ENCODE peak calls at places on chromosomes 2 and 18, in nine cellular contexts. U is astrocyte of the cerebellum, Z is right lobe of liver, J is chondrocyte, S is lung, C is GM10248, X is sigmoid colon, L is tibial nerve, V is A549. R is an unnamed sample.

GRCh38 chr18:40413160-40413559 is 1541.9 kb upstream of the PIK3C3 start:
- DNase-seq in U (no peak), Z (no peak), J (no peak), S (no peak), C (no peak), X (no peak), L (no peak), V (peak), R (peak)

GRCh38 chr2:238445409-238446190 is 18.9 kb downstream of the ASB1 start:
- DNase-seq in U (no peak), Z (no peak), J (no peak), S (no peak), C (no peak), X (no peak), L (no peak), V (no peak), R (no peak)

GRCh38 chr18:63142502-63143045 is 177.0 kb downstream of the BCL2 start:
- DNase-seq in U (no peak), Z (no peak), J (no peak), S (no peak), C (no peak), X (no peak), L (no peak), V (no peak), R (no peak)

GRCh38 chr2:86249843-86250402 is 50.7 kb downstream of the MRPL35 start:
- DNase-seq in U (no peak), Z (no peak), J (no peak), S (no peak), C (peak), X (peak), L (no peak), V (peak), R (no peak)

GRCh38 chr2:38376346-38376682 is 759 bp downstream of the ATL2 start:
- DNase-seq in U (no peak), Z (no peak), J (no peak), S (peak), C (peak), X (no peak), L (peak), V (peak), R (no peak)

GRCh38 chr2:46863895-46864294 is 51.7 kb downstream of the MCFD2 start:
- DNase-seq in U (no peak), Z (no peak), J (no peak), S (no peak), C (no peak), X (peak), L (no peak), V (no peak), R (no peak)

GRCh38 chr2:158998486-158999248 is 30.2 kb downstream of the TANC1 start:
- DNase-seq in U (no peak), Z (no peak), J (no peak), S (no peak), C (no peak), X (no peak), L (no peak), V (no peak), R (no peak)

GRCh38 chr2:233450854-233451575 is 96.7 kb downstream of the DGKD start:
- DNase-seq in U (no peak), Z (no peak), J (peak), S (no peak), C (no peak), X (peak), L (no peak), V (no peak), R (no peak)

GRCh38 chr2:18345848-18346247 is 214.6 kb downstream of the RDH14 start:
- DNase-seq in U (no peak), Z (peak), J (no peak), S (peak), C (no peak), X (no peak), L (no peak), V (peak), R (no peak)

GRCh38 chr2:163877316-163877715 is 141.5 kb upstream of the FIGN start:
- DNase-seq in U (peak), Z (no peak), J (no peak), S (no peak), C (no peak), X (no peak), L (no peak), V (no peak), R (no peak)

GRCh38 chr2:72605836-72606442 is 219.9 kb downstream of the EXOC6B start:
- DNase-seq in U (no peak), Z (no peak), J (no peak), S (no peak), C (peak), X (no peak), L (peak), V (peak), R (no peak)

GRCh38 chr2:181393472-181393871 is 63.7 kb upstream of the ITGA4 start:
- DNase-seq in U (peak), Z (no peak), J (no peak), S (no peak), C (peak), X (no peak), L (no peak), V (peak), R (no peak)

GRCh38 chr2:42117182-42117579 is 52.0 kb upstream of the EML4 start:
- DNase-seq in U (no peak), Z (no peak), J (no peak), S (no peak), C (no peak), X (no peak), L (no peak), V (no peak), R (no peak)

GRCh38 chr18:71105078-71105819 is 816.4 kb downstream of the SOCS6 start:
- DNase-seq in U (peak), Z (no peak), J (no peak), S (no peak), C (no peak), X (no peak), L (no peak), V (no peak), R (no peak)

GRCh38 chr2:37631698-37632097 is 39.7 kb downstream of the CDC42EP3 start:
- DNase-seq in U (no peak), Z (no peak), J (no peak), S (no peak), C (no peak), X (no peak), L (no peak), V (no peak), R (no peak)

GRCh38 chr2:163602196-163602595 is 133.6 kb downstream of the FIGN start:
- DNase-seq in U (no peak), Z (no peak), J (no peak), S (no peak), C (no peak), X (no peak), L (no peak), V (no peak), R (no peak)

GRCh38 chr18:5073026-5073944 is 123.8 kb downstream of the AKAIN1 start:
- DNase-seq in U (no peak), Z (no peak), J (no peak), S (no peak), C (peak), X (no peak), L (peak), V (peak), R (peak)

GRCh38 chr2:173545364-173545734 is 190.7 kb downstream of the CDCA7 start:
- DNase-seq in U (no peak), Z (no peak), J (no peak), S (no peak), C (no peak), X (no peak), L (no peak), V (peak), R (no peak)

GRCh38 chr2:28586864-28587263 is 91.0 kb downstream of the PLB1 start:
- DNase-seq in U (no peak), Z (no peak), J (no peak), S (no peak), C (no peak), X (peak), L (no peak), V (no peak), R (no peak)

GRCh38 chr18:70165936-70166335 is 39.6 kb downstream of the RTTN start:
- DNase-seq in U (no peak), Z (no peak), J (no peak), S (no peak), C (peak), X (no peak), L (no peak), V (no peak), R (no peak)

GRCh38 chr18:34158881-34159690 is 65.6 kb downstream of the NOL4 start:
- DNase-seq in U (peak), Z (no peak), J (peak), S (no peak), C (peak), X (peak), L (peak), V (no peak), R (peak)

GRCh38 chr2:197450485-197450884 is 2.9 kb upstream of the COQ10B start:
- DNase-seq in U (no peak), Z (no peak), J (no peak), S (peak), C (no peak), X (no peak), L (no peak), V (no peak), R (no peak)

GRCh38 chr2:21356076-21356856 is 232.5 kb downstream of the TDRD15 start:
- DNase-seq in U (no peak), Z (no peak), J (no peak), S (no peak), C (no peak), X (no peak), L (no peak), V (no peak), R (no peak)

GRCh38 chr18:50275503-50276036 is 5.8 kb downstream of the MBD1 start:
- DNase-seq in U (no peak), Z (no peak), J (no peak), S (no peak), C (no peak), X (no peak), L (no peak), V (no peak), R (no peak)

GRCh38 chr2:148888003-148888501 is 13.0 kb downstream of the KIF5C start:
- DNase-seq in U (no peak), Z (no peak), J (no peak), S (no peak), C (no peak), X (no peak), L (no peak), V (no peak), R (no peak)

GRCh38 chr18:74880706-74881289 is 283.1 kb downstream of the ZNF407 start:
- DNase-seq in U (no peak), Z (no peak), J (no peak), S (no peak), C (no peak), X (no peak), L (no peak), V (no peak), R (no peak)

GRCh38 chr2:61423714-61424113 is 47.2 kb downstream of the USP34 start:
- DNase-seq in U (no peak), Z (no peak), J (no peak), S (no peak), C (no peak), X (no peak), L (no peak), V (peak), R (no peak)

GRCh38 chr2:192499476-192499875 is 304.7 kb upstream of the TMEFF2 start:
- DNase-seq in U (peak), Z (no peak), J (no peak), S (no peak), C (no peak), X (no peak), L (no peak), V (no peak), R (no peak)

DNA sequence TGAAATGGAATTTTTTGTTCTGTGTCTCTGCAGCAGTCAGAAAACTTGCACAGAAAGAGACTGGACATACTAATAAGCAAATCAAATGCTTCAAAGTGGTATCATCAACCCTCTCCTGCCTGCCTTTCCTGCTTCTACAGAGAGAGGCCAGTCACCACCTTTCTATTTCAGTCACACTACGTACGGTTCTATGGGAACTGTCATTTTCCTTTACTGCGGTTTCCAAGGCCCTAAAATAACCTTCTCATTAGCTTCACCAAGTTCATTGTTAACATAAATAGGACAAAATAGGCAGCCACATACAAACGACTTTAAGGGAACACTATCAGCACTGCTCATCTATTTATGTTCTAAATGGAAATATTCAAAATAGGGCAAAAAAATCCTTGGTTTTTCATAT is 86.6 kb downstream of the METTL8 start:
- DNase-seq in U (no peak), Z (no peak), J (no peak), S (no peak), C (peak), X (no peak), L (no peak), V (no peak), R (no peak)
- TF ChIP-seq CTCF in U (no peak), Z (no peak), J (peak), S (no peak), C (peak), X (no peak), L (no peak), V (no peak), R (no peak)

DNA sequence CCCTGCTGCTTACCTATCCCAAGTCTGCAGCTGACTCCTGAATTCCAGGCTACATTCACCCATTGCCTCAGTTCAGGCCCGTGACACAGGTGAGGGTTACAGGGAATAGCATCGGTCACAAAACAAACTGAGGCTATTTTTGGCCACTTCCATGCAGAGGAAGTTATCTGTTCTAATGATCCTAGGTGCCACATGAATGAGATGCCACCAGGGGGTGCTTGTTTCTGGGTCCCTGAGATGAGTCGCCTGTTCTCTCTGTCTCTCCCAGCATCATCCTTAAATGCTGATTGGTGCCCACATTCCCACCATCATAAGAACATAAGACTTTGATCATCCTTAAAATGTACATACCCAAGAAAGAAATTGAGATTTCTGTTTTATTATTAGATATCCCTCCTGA is 119.0 kb upstream of the CELF4 start:
- DNase-seq in U (no peak), Z (no peak), J (no peak), S (no peak), C (no peak), X (no peak), L (no peak), V (no peak), R (no peak)
- TF ChIP-seq CTCF in U (no peak), Z (no peak), J (no peak), S (no peak), C (no peak), X (no peak), L (no peak), V (no peak), R (peak)

DNA sequence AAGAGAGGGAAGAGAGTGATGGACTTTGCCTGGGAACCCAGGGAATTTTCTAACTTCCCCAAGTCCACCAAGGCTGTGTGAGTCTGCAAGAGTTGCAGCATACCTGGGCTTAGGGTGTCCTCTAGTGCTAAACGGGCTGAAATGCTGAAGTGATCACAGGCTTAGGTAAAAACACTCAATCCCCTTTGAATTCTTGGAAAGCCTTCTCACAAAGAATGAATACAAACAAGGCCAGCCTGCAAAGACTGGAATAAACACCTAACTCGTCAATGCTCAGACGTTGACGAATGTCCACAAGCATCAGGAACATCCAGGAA is 30.0 kb upstream of the BMP10 start:
- DNase-seq in U (peak), Z (no peak), J (no peak), S (no peak), C (no peak), X (no peak), L (no peak), V (no peak), R (no peak)
- TF ChIP-seq CTCF in U (peak), Z (no peak), J (peak), S (no peak), C (peak), X (no peak), L (no peak), V (peak), R (no peak)

DNA sequence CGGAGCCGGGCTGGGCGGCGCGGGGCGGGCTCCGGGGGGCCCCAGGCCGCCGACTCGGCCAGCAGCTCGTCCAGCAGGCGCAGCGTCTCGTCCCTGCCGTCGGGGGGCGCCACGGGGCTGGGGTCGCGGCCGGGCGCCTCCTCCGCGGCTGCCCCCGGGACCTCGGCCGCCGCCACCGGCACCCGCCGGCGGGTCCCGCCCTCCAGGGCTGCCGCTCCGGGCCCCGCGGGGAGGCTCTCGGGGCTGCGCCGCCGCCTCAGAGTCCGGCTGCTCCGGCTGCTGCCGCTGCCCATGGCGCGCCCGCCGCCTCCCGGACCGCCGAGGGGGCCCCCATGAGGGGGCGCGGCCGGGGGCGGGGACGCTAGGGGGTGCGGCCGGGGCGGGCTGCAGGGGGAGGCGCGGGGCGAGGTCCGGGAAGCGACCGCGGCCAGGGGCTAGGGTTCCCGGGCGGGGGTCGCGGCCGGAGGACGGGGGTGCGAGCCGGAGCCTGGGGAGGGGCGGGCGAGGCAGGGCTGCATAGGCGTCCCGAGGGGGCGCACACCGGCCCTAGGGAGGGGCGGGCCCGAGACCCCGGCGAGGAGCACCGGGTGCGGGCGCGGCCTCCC is at the start of gene CYS1:
- DNase-seq in U (no peak), Z (no peak), J (no peak), S (no peak), C (peak), X (no peak), L (no peak), V (peak), R (peak)
- TF ChIP-seq CTCF in U (no peak), Z (no peak), J (no peak), S (no peak), C (peak), X (no peak), L (peak), V (peak), R (peak)

GRCh38 chr2:216989335-216990129 is 129.7 kb upstream of the TNP1 start:
- DNase-seq in U (no peak), Z (no peak), J (no peak), S (no peak), C (no peak), X (no peak), L (no peak), V (peak), R (no peak)

GRCh38 chr2:216991563-216991962 is 131.7 kb upstream of the TNP1 start:
- DNase-seq in U (no peak), Z (no peak), J (no peak), S (no peak), C (no peak), X (peak), L (no peak), V (no peak), R (no peak)

GRCh38 chr2:216992056-216992455 is 132.2 kb upstream of the TNP1 start:
- DNase-seq in U (no peak), Z (no peak), J (no peak), S (no peak), C (no peak), X (no peak), L (no peak), V (no peak), R (no peak)

GRCh38 chr2:216996279-216996845 is 136.5 kb upstream of the TNP1 start:
- DNase-seq in U (no peak), Z (no peak), J (no peak), S (no peak), C (no peak), X (no peak), L (no peak), V (no peak), R (no peak)

GRCh38 chr2:216994231-216994997 is 134.6 kb upstream of the TNP1 start:
- DNase-seq in U (no peak), Z (no peak), J (no peak), S (no peak), C (no peak), X (no peak), L (no peak), V (no peak), R (no peak)
- TF ChIP-seq CTCF in U (no peak), Z (no peak), J (no peak), S (no peak), C (no peak), X (no peak), L (no peak), V (no peak), R (no peak)